ENCODE peak calls at places on chromosomes 4 and X, in ten cellular contexts. One of them, this sample, is unnamed. For H3K36me3, the result is how much of the 10 kb centered on the place peaks cover.

GRCh38 chrX:144637731-144638130 is 609.6 kb upstream of the SPANXN1 start:
- DNase-seq in mesendoderm: no peak
- DNase-seq in IMR-90: no peak
- DNase-seq in endodermal cell: no peak
- DNase-seq in GM23248: no peak
- DNase-seq in K562: no peak
- DNase-seq in HepG2: no peak
- DNase-seq in neuronal stem cell: no peak
- DNase-seq in HCT116: no peak
- DNase-seq in Karpas-422: no peak
- DNase-seq in this sample: no peak

GRCh38 chr4:15459706-15460105 is 10.0 kb upstream of the CC2D2A start:
- DNase-seq in mesendoderm: no peak
- DNase-seq in IMR-90: peak
- DNase-seq in endodermal cell: no peak
- DNase-seq in GM23248: no peak
- DNase-seq in K562: no peak
- DNase-seq in HepG2: no peak
- DNase-seq in neuronal stem cell: no peak
- DNase-seq in HCT116: no peak
- DNase-seq in Karpas-422: no peak
- DNase-seq in this sample: no peak

GRCh38 chrX:109626637-109627036 is 1.7 kb upstream of the KCNE5 start:
- DNase-seq in mesendoderm: no peak
- DNase-seq in IMR-90: no peak
- DNase-seq in endodermal cell: no peak
- DNase-seq in GM23248: no peak
- DNase-seq in K562: peak
- DNase-seq in HepG2: no peak
- DNase-seq in neuronal stem cell: no peak
- DNase-seq in HCT116: no peak
- DNase-seq in Karpas-422: no peak
- DNase-seq in this sample: no peak

GRCh38 chr4:184190711-184191110 is 27.0 kb downstream of the ENPP6 start:
- DNase-seq in mesendoderm: no peak
- DNase-seq in IMR-90: no peak
- DNase-seq in endodermal cell: no peak
- DNase-seq in GM23248: no peak
- DNase-seq in K562: no peak
- DNase-seq in HepG2: no peak
- DNase-seq in neuronal stem cell: no peak
- DNase-seq in HCT116: no peak
- DNase-seq in Karpas-422: no peak
- DNase-seq in this sample: no peak

GRCh38 chrX:78945186-78945912 is at the start of gene P2RY10:
- DNase-seq in mesendoderm: no peak
- DNase-seq in IMR-90: no peak
- DNase-seq in endodermal cell: no peak
- DNase-seq in GM23248: no peak
- DNase-seq in K562: no peak
- DNase-seq in HepG2: no peak
- DNase-seq in neuronal stem cell: no peak
- DNase-seq in HCT116: no peak
- DNase-seq in Karpas-422: peak
- DNase-seq in this sample: no peak

GRCh38 chrX:66677430-66677829 is 38.6 kb upstream of the EDA2R start:
- DNase-seq in mesendoderm: no peak
- DNase-seq in IMR-90: peak
- DNase-seq in endodermal cell: no peak
- DNase-seq in GM23248: peak
- DNase-seq in K562: no peak
- DNase-seq in HepG2: no peak
- DNase-seq in neuronal stem cell: no peak
- DNase-seq in HCT116: no peak
- DNase-seq in Karpas-422: no peak
- DNase-seq in this sample: no peak

GRCh38 chr4:125489952-125490690 is 175.4 kb downstream of the FAT4 start:
- DNase-seq in mesendoderm: no peak
- DNase-seq in IMR-90: no peak
- DNase-seq in endodermal cell: no peak
- DNase-seq in GM23248: no peak
- DNase-seq in K562: no peak
- DNase-seq in HepG2: no peak
- DNase-seq in neuronal stem cell: no peak
- DNase-seq in HCT116: no peak
- DNase-seq in Karpas-422: no peak
- DNase-seq in this sample: no peak

GRCh38 chrX:35288657-35289056 is 346.1 kb downstream of the FAM47B start:
- DNase-seq in mesendoderm: no peak
- DNase-seq in IMR-90: no peak
- DNase-seq in endodermal cell: no peak
- DNase-seq in GM23248: no peak
- DNase-seq in K562: no peak
- DNase-seq in HepG2: no peak
- DNase-seq in neuronal stem cell: no peak
- DNase-seq in HCT116: no peak
- DNase-seq in Karpas-422: no peak
- DNase-seq in this sample: no peak

GRCh38 chr4:161650812-161651211 is 513.0 kb downstream of the FSTL5 start:
- DNase-seq in mesendoderm: no peak
- DNase-seq in IMR-90: no peak
- DNase-seq in endodermal cell: no peak
- DNase-seq in GM23248: no peak
- DNase-seq in K562: no peak
- DNase-seq in HepG2: no peak
- DNase-seq in neuronal stem cell: no peak
- DNase-seq in HCT116: no peak
- DNase-seq in Karpas-422: no peak
- DNase-seq in this sample: no peak

GRCh38 chr4:125434136-125434535 is 119.4 kb downstream of the FAT4 start:
- DNase-seq in mesendoderm: no peak
- DNase-seq in IMR-90: peak
- DNase-seq in endodermal cell: no peak
- DNase-seq in GM23248: peak
- DNase-seq in K562: no peak
- DNase-seq in HepG2: no peak
- DNase-seq in neuronal stem cell: no peak
- DNase-seq in HCT116: no peak
- DNase-seq in Karpas-422: no peak
- DNase-seq in this sample: no peak

GRCh38 chr4:164252286-164252685 is 501.6 kb upstream of the SMIM31 start:
- DNase-seq in mesendoderm: peak
- DNase-seq in IMR-90: no peak
- DNase-seq in endodermal cell: peak
- DNase-seq in GM23248: peak
- DNase-seq in K562: no peak
- DNase-seq in HepG2: no peak
- DNase-seq in neuronal stem cell: peak
- DNase-seq in HCT116: no peak
- DNase-seq in Karpas-422: no peak
- DNase-seq in this sample: no peak

GRCh38 chrX:148784859-148785655 is 284.6 kb downstream of the AFF2 start:
- DNase-seq in mesendoderm: no peak
- DNase-seq in IMR-90: no peak
- DNase-seq in endodermal cell: peak
- DNase-seq in GM23248: no peak
- DNase-seq in K562: no peak
- DNase-seq in HepG2: no peak
- DNase-seq in neuronal stem cell: no peak
- DNase-seq in HCT116: no peak
- DNase-seq in Karpas-422: peak
- DNase-seq in this sample: no peak

GRCh38 chrX:19334945-19335626 is 8.6 kb upstream of the PDHA1 start:
- DNase-seq in mesendoderm: peak
- DNase-seq in IMR-90: peak
- DNase-seq in endodermal cell: peak
- DNase-seq in GM23248: no peak
- DNase-seq in K562: peak
- DNase-seq in HepG2: peak
- DNase-seq in neuronal stem cell: peak
- DNase-seq in HCT116: peak
- DNase-seq in Karpas-422: peak
- DNase-seq in this sample: no peak

GRCh38 chr4:41575665-41576064 is 37.7 kb downstream of the LIMCH1 start:
- DNase-seq in mesendoderm: no peak
- DNase-seq in IMR-90: no peak
- DNase-seq in endodermal cell: no peak
- DNase-seq in GM23248: no peak
- DNase-seq in K562: no peak
- DNase-seq in HepG2: no peak
- DNase-seq in neuronal stem cell: no peak
- DNase-seq in HCT116: no peak
- DNase-seq in Karpas-422: no peak
- DNase-seq in this sample: no peak

GRCh38 chr4:6231663-6232165 is 31.4 kb upstream of the JAKMIP1 start:
- DNase-seq in mesendoderm: no peak
- DNase-seq in IMR-90: no peak
- DNase-seq in endodermal cell: peak
- DNase-seq in GM23248: no peak
- DNase-seq in K562: no peak
- DNase-seq in HepG2: no peak
- DNase-seq in neuronal stem cell: no peak
- DNase-seq in HCT116: no peak
- DNase-seq in Karpas-422: no peak
- DNase-seq in this sample: no peak

GRCh38 chr4:74374561-74375327 is 9.8 kb downstream of the EREG start:
- DNase-seq in mesendoderm: no peak
- DNase-seq in IMR-90: peak
- DNase-seq in endodermal cell: no peak
- DNase-seq in GM23248: peak
- DNase-seq in K562: no peak
- DNase-seq in HepG2: no peak
- DNase-seq in neuronal stem cell: no peak
- DNase-seq in HCT116: peak
- DNase-seq in Karpas-422: no peak
- DNase-seq in this sample: peak

GRCh38 chr4:89331197-89331596 is 23.6 kb upstream of the GPRIN3 start:
- DNase-seq in mesendoderm: no peak
- DNase-seq in IMR-90: no peak
- DNase-seq in endodermal cell: no peak
- DNase-seq in GM23248: no peak
- DNase-seq in K562: no peak
- DNase-seq in HepG2: no peak
- DNase-seq in neuronal stem cell: no peak
- DNase-seq in HCT116: no peak
- DNase-seq in Karpas-422: no peak
- DNase-seq in this sample: no peak
- H3K4me3 ChIP-seq in mesendoderm: no peak
- H3K4me3 ChIP-seq in IMR-90: no peak
- H3K4me3 ChIP-seq in endodermal cell: no peak
- H3K4me3 ChIP-seq in GM23248: no peak
- H3K4me3 ChIP-seq in K562: no peak
- H3K4me3 ChIP-seq in HepG2: no peak
- H3K4me3 ChIP-seq in neuronal stem cell: no peak
- H3K4me3 ChIP-seq in HCT116: no peak
- H3K4me3 ChIP-seq in Karpas-422: no peak
- H3K4me3 ChIP-seq in this sample: no peak

DNA sequence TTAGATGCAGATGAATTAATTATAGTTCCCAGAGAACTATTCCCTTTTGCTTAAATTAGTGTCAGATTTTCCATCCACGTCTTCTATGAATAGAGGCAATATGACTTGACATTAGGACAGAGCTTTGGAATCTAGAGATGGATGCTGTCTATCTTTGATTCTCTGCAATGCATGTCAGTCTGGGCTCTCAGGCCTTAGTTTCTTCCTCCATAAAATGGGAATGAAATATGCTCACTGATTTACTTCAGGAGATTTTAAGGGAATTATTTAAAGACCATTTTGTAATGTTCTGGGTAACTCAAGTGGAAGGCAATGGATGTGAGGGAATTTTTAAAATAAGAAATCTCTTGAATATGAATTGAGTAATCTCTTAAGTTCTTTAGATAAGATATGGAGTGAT is 28.9 kb downstream of the MGST2 start:
- DNase-seq in mesendoderm: no peak
- DNase-seq in IMR-90: no peak
- DNase-seq in endodermal cell: no peak
- DNase-seq in GM23248: no peak
- DNase-seq in K562: no peak
- DNase-seq in HepG2: no peak
- DNase-seq in neuronal stem cell: no peak
- DNase-seq in HCT116: no peak
- DNase-seq in Karpas-422: no peak
- DNase-seq in this sample: no peak
- H3K36me3 ChIP-seq in mesendoderm: under half
- H3K36me3 ChIP-seq in IMR-90: under half
- H3K36me3 ChIP-seq in endodermal cell: half or more
- H3K36me3 ChIP-seq in GM23248: under half
- H3K36me3 ChIP-seq in K562: under half
- H3K36me3 ChIP-seq in HepG2: half or more
- H3K36me3 ChIP-seq in neuronal stem cell: under half
- H3K36me3 ChIP-seq in HCT116: under half
- H3K36me3 ChIP-seq in Karpas-422: under half
- H3K36me3 ChIP-seq in this sample: under half

GRCh38 chr4:140567722-140568121 is 1.0 kb downstream of the UCP1 start:
- DNase-seq in mesendoderm: peak
- DNase-seq in IMR-90: no peak
- DNase-seq in endodermal cell: peak
- DNase-seq in GM23248: peak
- DNase-seq in K562: no peak
- DNase-seq in HepG2: no peak
- DNase-seq in neuronal stem cell: peak
- DNase-seq in HCT116: no peak
- DNase-seq in Karpas-422: no peak
- DNase-seq in this sample: no peak

GRCh38 chr4:140571620-140572019 is 2.9 kb upstream of the UCP1 start:
- DNase-seq in mesendoderm: no peak
- DNase-seq in IMR-90: no peak
- DNase-seq in endodermal cell: no peak
- DNase-seq in GM23248: no peak
- DNase-seq in K562: no peak
- DNase-seq in HepG2: no peak
- DNase-seq in neuronal stem cell: no peak
- DNase-seq in HCT116: no peak
- DNase-seq in Karpas-422: no peak
- DNase-seq in this sample: no peak

GRCh38 chr4:140568507-140569306 is at the start of gene UCP1:
- DNase-seq in mesendoderm: peak
- DNase-seq in IMR-90: no peak
- DNase-seq in endodermal cell: peak
- DNase-seq in GM23248: peak
- DNase-seq in K562: no peak
- DNase-seq in HepG2: peak
- DNase-seq in neuronal stem cell: peak
- DNase-seq in HCT116: no peak
- DNase-seq in Karpas-422: no peak
- DNase-seq in this sample: peak

GRCh38 chr4:140569307-140569638 is 512 bp upstream of the UCP1 start:
- DNase-seq in mesendoderm: no peak
- DNase-seq in IMR-90: no peak
- DNase-seq in endodermal cell: no peak
- DNase-seq in GM23248: no peak
- DNase-seq in K562: no peak
- DNase-seq in HepG2: no peak
- DNase-seq in neuronal stem cell: no peak
- DNase-seq in HCT116: no peak
- DNase-seq in Karpas-422: no peak
- DNase-seq in this sample: no peak
- H3K9ac ChIP-seq in mesendoderm: peak
- H3K9ac ChIP-seq in IMR-90: no peak
- H3K9ac ChIP-seq in endodermal cell: no peak
- H3K9ac ChIP-seq in GM23248: no peak
- H3K9ac ChIP-seq in K562: no peak
- H3K9ac ChIP-seq in HepG2: no peak
- H3K9ac ChIP-seq in neuronal stem cell: no peak
- H3K9ac ChIP-seq in HCT116: no peak
- H3K9ac ChIP-seq in Karpas-422: no peak
- H3K9ac ChIP-seq in this sample: no peak

GRCh38 chr4:10095296-10095991 is 21.2 kb downstream of the WDR1 start:
- DNase-seq in mesendoderm: no peak
- DNase-seq in IMR-90: no peak
- DNase-seq in endodermal cell: no peak
- DNase-seq in GM23248: peak
- DNase-seq in K562: no peak
- DNase-seq in HepG2: no peak
- DNase-seq in neuronal stem cell: no peak
- DNase-seq in HCT116: no peak
- DNase-seq in Karpas-422: no peak
- DNase-seq in this sample: no peak
- H3K4me3 ChIP-seq in mesendoderm: no peak
- H3K4me3 ChIP-seq in IMR-90: no peak
- H3K4me3 ChIP-seq in endodermal cell: no peak
- H3K4me3 ChIP-seq in GM23248: no peak
- H3K4me3 ChIP-seq in K562: no peak
- H3K4me3 ChIP-seq in HepG2: no peak
- H3K4me3 ChIP-seq in neuronal stem cell: no peak
- H3K4me3 ChIP-seq in HCT116: no peak
- H3K4me3 ChIP-seq in Karpas-422: no peak
- H3K4me3 ChIP-seq in this sample: no peak

This sample was measured in colonic mucosa.